ENCODE peak calls at places on chromosomes 7 and 10, in seven cellular contexts. One of them, this sample, is unnamed.
A peak's percentile ranks its signal among the peaks of the same experiment; 100 is the strongest.

GRCh38 chr7:73725703-73726466 is 6.4 kb upstream of the STX1A start:
- DNase-seq in A549: peak; percentile 81
- DNase-seq in transverse colon: peak; percentile 95
- DNase-seq in prostate gland: peak; percentile 91
- DNase-seq in esophagus squamous epithelium: no peak
- DNase-seq in adrenal gland: peak; percentile 88
- DNase-seq in gastrocnemius medialis: peak; percentile 82
- DNase-seq in this sample: no peak

GRCh38 chr10:69893271-69893900 is 91.7 kb downstream of the COL13A1 start:
- DNase-seq in transverse colon: peak; percentile 56
- DNase-seq in esophagus squamous epithelium: no peak
- DNase-seq in A549: no peak
- DNase-seq in gastrocnemius medialis: no peak
- DNase-seq in adrenal gland: no peak
- DNase-seq in prostate gland: no peak
- DNase-seq in this sample: no peak

GRCh38 chr7:36784991-36785940 is 61.0 kb upstream of the AOAH start:
- DNase-seq in gastrocnemius medialis: peak; percentile 61
- DNase-seq in prostate gland: peak; percentile 7
- DNase-seq in esophagus squamous epithelium: no peak
- DNase-seq in transverse colon: peak; percentile 65
- DNase-seq in A549: no peak
- DNase-seq in adrenal gland: peak; percentile 29
- DNase-seq in this sample: peak; percentile 12

GRCh38 chr10:8053446-8054242 is 844 bp upstream of the GATA3 start:
- DNase-seq in gastrocnemius medialis: peak; percentile 36
- DNase-seq in transverse colon: peak; percentile 83
- DNase-seq in A549: peak; percentile 90
- DNase-seq in adrenal gland: peak; percentile 94
- DNase-seq in esophagus squamous epithelium: no peak
- DNase-seq in prostate gland: peak; percentile 93
- DNase-seq in this sample: peak; percentile 94

GRCh38 chr10:22670796-22671195 is 43.6 kb downstream of the PIP4K2A start:
- DNase-seq in prostate gland: no peak
- DNase-seq in esophagus squamous epithelium: no peak
- DNase-seq in transverse colon: no peak
- DNase-seq in adrenal gland: no peak
- DNase-seq in gastrocnemius medialis: no peak
- DNase-seq in A549: no peak
- DNase-seq in this sample: no peak

GRCh38 chr10:118590334-118590733 is 5.1 kb downstream of the PRLHR start:
- DNase-seq in A549: peak; percentile 15
- DNase-seq in transverse colon: no peak
- DNase-seq in adrenal gland: peak; percentile 83
- DNase-seq in prostate gland: peak; percentile 85
- DNase-seq in esophagus squamous epithelium: no peak
- DNase-seq in gastrocnemius medialis: no peak
- DNase-seq in this sample: no peak

GRCh38 chr7:83546586-83546985 is 102.4 kb downstream of the SEMA3E start:
- DNase-seq in transverse colon: no peak
- DNase-seq in prostate gland: no peak
- DNase-seq in A549: peak; percentile 19
- DNase-seq in esophagus squamous epithelium: no peak
- DNase-seq in adrenal gland: no peak
- DNase-seq in gastrocnemius medialis: no peak
- DNase-seq in this sample: no peak

GRCh38 chr10:123519861-123520260 is 146.3 kb upstream of the GPR26 start:
- DNase-seq in prostate gland: no peak
- DNase-seq in adrenal gland: no peak
- DNase-seq in esophagus squamous epithelium: no peak
- DNase-seq in A549: no peak
- DNase-seq in transverse colon: no peak
- DNase-seq in gastrocnemius medialis: no peak
- DNase-seq in this sample: no peak

GRCh38 chr7:79340212-79340611 is 113.3 kb downstream of the MAGI2 start:
- DNase-seq in gastrocnemius medialis: no peak
- DNase-seq in prostate gland: no peak
- DNase-seq in A549: no peak
- DNase-seq in adrenal gland: no peak
- DNase-seq in transverse colon: no peak
- DNase-seq in esophagus squamous epithelium: no peak
- DNase-seq in this sample: no peak

GRCh38 chr10:21334891-21335696 is 190.4 kb downstream of the SKIDA1 start:
- DNase-seq in transverse colon: no peak
- DNase-seq in A549: peak; percentile 94
- DNase-seq in gastrocnemius medialis: peak; percentile 43
- DNase-seq in adrenal gland: peak; percentile 72
- DNase-seq in esophagus squamous epithelium: no peak
- DNase-seq in prostate gland: peak; percentile 79
- DNase-seq in this sample: no peak

GRCh38 chr10:10394933-10395658 is 622.6 kb upstream of the CELF2 start:
- DNase-seq in A549: no peak
- DNase-seq in gastrocnemius medialis: no peak
- DNase-seq in prostate gland: no peak
- DNase-seq in esophagus squamous epithelium: no peak
- DNase-seq in transverse colon: no peak
- DNase-seq in adrenal gland: no peak
- DNase-seq in this sample: no peak

GRCh38 chr7:12670071-12670729 is 17.2 kb upstream of the ARL4A start:
- DNase-seq in adrenal gland: no peak
- DNase-seq in A549: no peak
- DNase-seq in transverse colon: no peak
- DNase-seq in esophagus squamous epithelium: no peak
- DNase-seq in prostate gland: peak; percentile 54
- DNase-seq in gastrocnemius medialis: no peak
- DNase-seq in this sample: no peak

GRCh38 chr10:22308390-22308789 is 7.8 kb upstream of the COMMD3 start:
- DNase-seq in A549: peak; percentile 60
- DNase-seq in adrenal gland: no peak
- DNase-seq in gastrocnemius medialis: no peak
- DNase-seq in transverse colon: no peak
- DNase-seq in prostate gland: no peak
- DNase-seq in esophagus squamous epithelium: no peak
- DNase-seq in this sample: no peak

GRCh38 chr10:60907972-60908371 is 36.0 kb downstream of the RHOBTB1 start:
- DNase-seq in prostate gland: no peak
- DNase-seq in A549: no peak
- DNase-seq in transverse colon: no peak
- DNase-seq in adrenal gland: no peak
- DNase-seq in gastrocnemius medialis: no peak
- DNase-seq in esophagus squamous epithelium: no peak
- DNase-seq in this sample: no peak

GRCh38 chr7:80127412-80128150 is 7.0 kb upstream of the GNAI1 start:
- DNase-seq in A549: no peak
- DNase-seq in adrenal gland: no peak
- DNase-seq in prostate gland: no peak
- DNase-seq in gastrocnemius medialis: no peak
- DNase-seq in transverse colon: no peak
- DNase-seq in esophagus squamous epithelium: no peak
- DNase-seq in this sample: no peak

GRCh38 chr10:61937631-61938284 is 36.3 kb downstream of the ARID5B start:
- DNase-seq in adrenal gland: no peak
- DNase-seq in transverse colon: no peak
- DNase-seq in A549: no peak
- DNase-seq in gastrocnemius medialis: no peak
- DNase-seq in prostate gland: peak; percentile 54
- DNase-seq in esophagus squamous epithelium: no peak
- DNase-seq in this sample: no peak

GRCh38 chr10:19925064-19925463 is 108.8 kb downstream of the PLXDC2 start:
- DNase-seq in esophagus squamous epithelium: no peak
- DNase-seq in adrenal gland: no peak
- DNase-seq in transverse colon: no peak
- DNase-seq in prostate gland: no peak
- DNase-seq in A549: no peak
- DNase-seq in gastrocnemius medialis: no peak
- DNase-seq in this sample: no peak

GRCh38 chr10:119383174-119383856 is 159.2 kb downstream of the RGS10 start:
- DNase-seq in esophagus squamous epithelium: no peak
- DNase-seq in prostate gland: no peak
- DNase-seq in adrenal gland: no peak
- DNase-seq in transverse colon: no peak
- DNase-seq in gastrocnemius medialis: no peak
- DNase-seq in A549: no peak
- DNase-seq in this sample: no peak

GRCh38 chr10:132021046-132021445 is 39.3 kb upstream of the BNIP3 start:
- DNase-seq in gastrocnemius medialis: no peak
- DNase-seq in esophagus squamous epithelium: no peak
- DNase-seq in adrenal gland: no peak
- DNase-seq in transverse colon: no peak
- DNase-seq in prostate gland: no peak
- DNase-seq in A549: no peak
- DNase-seq in this sample: no peak

GRCh38 chr10:116667484-116667883 is 46.7 kb downstream of the PNLIPRP2 start:
- DNase-seq in adrenal gland: no peak
- DNase-seq in prostate gland: no peak
- DNase-seq in esophagus squamous epithelium: no peak
- DNase-seq in gastrocnemius medialis: no peak
- DNase-seq in A549: no peak
- DNase-seq in transverse colon: no peak
- DNase-seq in this sample: no peak

GRCh38 chr10:125160856-125161569 is 650 bp upstream of the CTBP2 start:
- DNase-seq in prostate gland: peak; percentile 87
- DNase-seq in transverse colon: peak; percentile 72
- DNase-seq in adrenal gland: peak; percentile 74
- DNase-seq in gastrocnemius medialis: peak; percentile 73
- DNase-seq in esophagus squamous epithelium: peak; percentile 37
- DNase-seq in A549: peak; percentile 94
- DNase-seq in this sample: no peak
- TF ChIP-seq POLR2A in prostate gland: peak; percentile 55
- TF ChIP-seq POLR2A in transverse colon: no peak
- TF ChIP-seq POLR2A in adrenal gland: peak; percentile 71
- TF ChIP-seq POLR2A in gastrocnemius medialis: peak; percentile 81
- TF ChIP-seq POLR2A in esophagus squamous epithelium: peak; percentile 53
- TF ChIP-seq POLR2A in A549: no peak
- TF ChIP-seq POLR2A in this sample: no peak

GRCh38 chr10:129468187-129468586 is 1.1 kb downstream of the MGMT start:
- DNase-seq in transverse colon: no peak
- DNase-seq in A549: no peak
- DNase-seq in prostate gland: no peak
- DNase-seq in esophagus squamous epithelium: no peak
- DNase-seq in adrenal gland: no peak
- DNase-seq in gastrocnemius medialis: no peak
- DNase-seq in this sample: no peak

GRCh38 chr10:129467346-129468119 is 492 bp downstream of the MGMT start:
- DNase-seq in prostate gland: no peak
- DNase-seq in transverse colon: peak; percentile 11
- DNase-seq in gastrocnemius medialis: no peak
- DNase-seq in A549: no peak
- DNase-seq in esophagus squamous epithelium: no peak
- DNase-seq in adrenal gland: no peak
- DNase-seq in this sample: no peak

GRCh38 chr10:129464251-129464650 is 2.8 kb upstream of the MGMT start:
- DNase-seq in gastrocnemius medialis: no peak
- DNase-seq in transverse colon: no peak
- DNase-seq in esophagus squamous epithelium: no peak
- DNase-seq in prostate gland: no peak
- DNase-seq in A549: no peak
- DNase-seq in adrenal gland: no peak
- DNase-seq in this sample: no peak

GRCh38 chr10:129465796-129466702 is 992 bp upstream of the MGMT start:
- DNase-seq in gastrocnemius medialis: no peak
- DNase-seq in adrenal gland: peak; percentile 23
- DNase-seq in esophagus squamous epithelium: no peak
- DNase-seq in A549: no peak
- DNase-seq in transverse colon: peak; percentile 14
- DNase-seq in prostate gland: no peak
- DNase-seq in this sample: no peak

GRCh38 chr10:129466703-129467345 is at the start of gene MGMT:
- DNase-seq in esophagus squamous epithelium: peak; percentile 72
- DNase-seq in prostate gland: peak; percentile 93
- DNase-seq in gastrocnemius medialis: peak; percentile 92
- DNase-seq in A549: peak; percentile 62
- DNase-seq in transverse colon: peak; percentile 97
- DNase-seq in adrenal gland: peak; percentile 97
- DNase-seq in this sample: peak; percentile 95
- TF ChIP-seq POLR2A in esophagus squamous epithelium: peak; percentile 63
- TF ChIP-seq POLR2A in prostate gland: peak; percentile 34
- TF ChIP-seq POLR2A in gastrocnemius medialis: peak; percentile 43
- TF ChIP-seq POLR2A in A549: peak; percentile 78
- TF ChIP-seq POLR2A in transverse colon: peak; percentile 59
- TF ChIP-seq POLR2A in adrenal gland: peak; percentile 77
- TF ChIP-seq POLR2A in this sample: peak; percentile 79

DNA sequence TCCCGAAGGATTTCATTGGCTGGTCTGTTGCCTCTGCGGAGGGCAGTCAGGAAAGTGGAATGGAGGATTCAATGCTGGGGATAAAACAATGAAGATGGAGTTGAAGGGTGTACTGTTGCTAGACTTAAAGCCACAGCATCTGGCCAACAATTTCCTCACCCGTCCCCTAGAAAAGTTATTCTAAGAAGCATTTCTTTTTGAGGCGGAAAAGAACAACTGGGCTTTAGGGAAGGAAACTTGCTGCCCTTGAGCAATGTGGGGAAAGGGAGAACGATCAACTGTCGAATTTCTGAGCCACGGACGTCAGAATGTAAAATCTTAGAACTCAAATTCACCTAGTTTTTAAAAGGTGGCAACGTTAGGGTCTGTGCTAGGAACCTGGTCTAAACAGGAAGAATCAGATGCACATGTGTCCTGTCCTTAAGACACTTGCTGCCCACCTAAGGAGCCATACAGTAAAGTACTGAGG is 673 bp downstream of the FMC1 start:
- DNase-seq in esophagus squamous epithelium: no peak
- DNase-seq in prostate gland: no peak
- DNase-seq in transverse colon: no peak
- DNase-seq in adrenal gland: peak; percentile 16
- DNase-seq in A549: no peak
- DNase-seq in gastrocnemius medialis: no peak
- DNase-seq in this sample: no peak
- TF ChIP-seq POLR2A in esophagus squamous epithelium: no peak
- TF ChIP-seq POLR2A in prostate gland: no peak
- TF ChIP-seq POLR2A in transverse colon: peak; percentile 36
- TF ChIP-seq POLR2A in adrenal gland: no peak
- TF ChIP-seq POLR2A in A549: no peak
- TF ChIP-seq POLR2A in gastrocnemius medialis: peak; percentile 54
- TF ChIP-seq POLR2A in this sample: peak; percentile 15

GRCh38 chr10:72273410-72274212 is at the start of gene DDIT4:
- DNase-seq in esophagus squamous epithelium: peak; percentile 96
- DNase-seq in prostate gland: peak; percentile 99
- DNase-seq in transverse colon: peak; percentile 100
- DNase-seq in adrenal gland: peak; percentile 100
- DNase-seq in gastrocnemius medialis: peak; percentile 100
- DNase-seq in A549: peak; percentile 99
- DNase-seq in this sample: peak; percentile 99

GRCh38 chr10:72270607-72271281 is 3.0 kb upstream of the DDIT4 start:
- DNase-seq in adrenal gland: no peak
- DNase-seq in transverse colon: no peak
- DNase-seq in gastrocnemius medialis: no peak
- DNase-seq in A549: no peak
- DNase-seq in prostate gland: no peak
- DNase-seq in esophagus squamous epithelium: no peak
- DNase-seq in this sample: no peak

GRCh38 chr10:72274730-72275350 is 1.1 kb downstream of the DDIT4 start:
- DNase-seq in gastrocnemius medialis: peak; percentile 92
- DNase-seq in A549: peak; percentile 80
- DNase-seq in prostate gland: peak; percentile 80
- DNase-seq in esophagus squamous epithelium: no peak
- DNase-seq in transverse colon: peak; percentile 85
- DNase-seq in adrenal gland: peak; percentile 86
- DNase-seq in this sample: peak; percentile 56

GRCh38 chr10:72274213-72274729 is 547 bp downstream of the DDIT4 start:
- DNase-seq in esophagus squamous epithelium: no peak
- DNase-seq in adrenal gland: no peak
- DNase-seq in prostate gland: peak; percentile 26
- DNase-seq in A549: no peak
- DNase-seq in transverse colon: no peak
- DNase-seq in gastrocnemius medialis: peak; percentile 37
- DNase-seq in this sample: no peak

GRCh38 chr10:72272689-72273409 is 875 bp upstream of the DDIT4 start:
- DNase-seq in gastrocnemius medialis: peak; percentile 98
- DNase-seq in prostate gland: peak; percentile 87
- DNase-seq in transverse colon: peak; percentile 90
- DNase-seq in A549: peak; percentile 95
- DNase-seq in esophagus squamous epithelium: peak; percentile 57
- DNase-seq in adrenal gland: peak; percentile 87
- DNase-seq in this sample: peak; percentile 66
- TF ChIP-seq POLR2A in gastrocnemius medialis: peak; percentile 85
- TF ChIP-seq POLR2A in prostate gland: peak; percentile 47
- TF ChIP-seq POLR2A in transverse colon: no peak
- TF ChIP-seq POLR2A in A549: peak; percentile 26
- TF ChIP-seq POLR2A in esophagus squamous epithelium: peak; percentile 42
- TF ChIP-seq POLR2A in adrenal gland: no peak
- TF ChIP-seq POLR2A in this sample: no peak